ENCODE peak calls at places on chromosome 20, in four cellular contexts. S, C, U and G are unnamed samples.

GRCh38 chr20:50193851-50194830 is 3.5 kb downstream of the CEBPB start:
- DNase-seq in S (no peak), C (no peak), U (no peak), G (no peak)

GRCh38 chr20:38472513-38473352 is at the start of gene RALGAPB:
- DNase-seq in S (peak; percentile 98), C (peak; percentile 99), U (peak; percentile 96), G (peak; percentile 100)

GRCh38 chr20:15077733-15078132 is 740.3 kb upstream of the FLRT3 start:
- DNase-seq in S (no peak), C (no peak), U (no peak), G (no peak)

GRCh38 chr20:59603727-59604608 is at the start of gene PHACTR3:
- DNase-seq in S (no peak), C (no peak), U (no peak), G (no peak)

GRCh38 chr20:60365063-60365640 is 406.9 kb downstream of the CDH26 start:
- DNase-seq in S (no peak), C (no peak), U (no peak), G (no peak)

GRCh38 chr20:58523916-58524315 is 8.7 kb upstream of the APCDD1L start:
- DNase-seq in S (peak; percentile 2), C (no peak), U (no peak), G (no peak)

GRCh38 chr20:21503345-21503744 is 10.5 kb downstream of the NKX2-2 start:
- DNase-seq in S (peak; percentile 96), C (no peak), U (no peak), G (no peak)

GRCh38 chr20:20743511-20744169 is 31.2 kb upstream of the RALGAPA2 start:
- DNase-seq in S (peak; percentile 78), C (peak; percentile 88), U (no peak), G (no peak)

GRCh38 chr20:36183155-36183944 is 28.8 kb downstream of the EPB41L1 start:
- DNase-seq in S (no peak), C (no peak), U (no peak), G (no peak)

GRCh38 chr20:41000628-41001027 is 28.0 kb upstream of the TOP1 start:
- DNase-seq in S (no peak), C (no peak), U (no peak), G (no peak)

GRCh38 chr20:43914286-43914685 is 366 bp upstream of the TOX2 start:
- DNase-seq in S (no peak), C (no peak), U (no peak), G (no peak)

GRCh38 chr20:57287901-57288300 is 21.5 kb upstream of the BMP7 start:
- DNase-seq in S (no peak), C (no peak), U (no peak), G (no peak)

GRCh38 chr20:45408646-45409213 is 641 bp downstream of the DBNDD2 start:
- DNase-seq in S (peak; percentile 72), C (no peak), U (no peak), G (no peak)

GRCh38 chr20:37407117-37407566 is 61.2 kb downstream of the SRC start:
- DNase-seq in S (no peak), C (no peak), U (no peak), G (no peak)

GRCh38 chr20:44796311-44796710 is 14.0 kb downstream of the RIMS4 start:
- DNase-seq in S (no peak), C (no peak), U (no peak), G (no peak)

GRCh38 chr20:56358070-56358469 is 704 bp upstream of the FAM210B start:
- DNase-seq in S (no peak), C (no peak), U (no peak), G (no peak)

GRCh38 chr20:22819784-22820183 is 215.3 kb upstream of the SSTR4 start:
- DNase-seq in S (no peak), C (no peak), U (no peak), G (no peak)

GRCh38 chr20:35568645-35569044 is 26.8 kb downstream of the ERGIC3 start:
- DNase-seq in S (no peak), C (no peak), U (peak; percentile 28), G (no peak)

GRCh38 chr20:44247131-44247571 is at the start of gene GDAP1L1:
- DNase-seq in S (no peak), C (no peak), U (no peak), G (no peak)

GRCh38 chr20:10316582-10316981 is 98.0 kb downstream of the SNAP25 start:
- DNase-seq in S (peak; percentile 7), C (no peak), U (no peak), G (no peak)